ENCODE peak calls at places on chromosomes 2 and 18, in six cellular contexts. O is HFF-Myc, I is heart left ventricle, K is endodermal cell, W is neural progenitor cell, Y is body of pancreas. M is an unnamed sample.

GRCh38 chr2:104658149-104658839 is 195.6 kb upstream of the POU3F3 start:
- DNase-seq in O (no peak), I (peak), K (peak), W (peak), Y (no peak), M (peak)

GRCh38 chr2:3692375-3692774 is 11.0 kb upstream of the DCDC2C start:
- DNase-seq in O (no peak), I (no peak), K (no peak), W (peak), Y (no peak), M (no peak)

GRCh38 chr2:118981627-118982026 is 39.6 kb downstream of the MARCO start:
- DNase-seq in O (no peak), I (no peak), K (no peak), W (no peak), Y (no peak), M (no peak)

GRCh38 chr2:180970052-180970451 is 10.4 kb upstream of the UBE2E3 start:
- DNase-seq in O (no peak), I (no peak), K (no peak), W (no peak), Y (no peak), M (no peak)

GRCh38 chr2:159960413-159960812 is 102.0 kb downstream of the PLA2R1 start:
- DNase-seq in O (no peak), I (no peak), K (no peak), W (no peak), Y (no peak), M (no peak)

GRCh38 chr2:119248311-119248710 is 24.7 kb downstream of the STEAP3 start:
- DNase-seq in O (no peak), I (no peak), K (no peak), W (no peak), Y (no peak), M (no peak)

GRCh38 chr2:44429034-44429433 is 67.3 kb downstream of the CAMKMT start:
- DNase-seq in O (no peak), I (no peak), K (no peak), W (no peak), Y (no peak), M (no peak)

GRCh38 chr2:203869610-203870042 is 2.1 kb downstream of the CTLA4 start:
- DNase-seq in O (no peak), I (no peak), K (no peak), W (no peak), Y (no peak), M (no peak)

GRCh38 chr18:66511810-66512209 is 92.1 kb downstream of the CDH19 start:
- DNase-seq in O (no peak), I (no peak), K (no peak), W (no peak), Y (no peak), M (no peak)

GRCh38 chr2:109623297-109623696 is 9.1 kb downstream of the SOWAHC start:
- DNase-seq in O (no peak), I (no peak), K (no peak), W (no peak), Y (no peak), M (no peak)

GRCh38 chr2:226308981-226309380 is 490.6 kb downstream of the IRS1 start:
- DNase-seq in O (peak), I (peak), K (no peak), W (no peak), Y (no peak), M (no peak)

GRCh38 chr2:43507137-43507536 is 88.7 kb downstream of the THADA start:
- DNase-seq in O (no peak), I (no peak), K (no peak), W (no peak), Y (no peak), M (no peak)

GRCh38 chr2:199278099-199278498 is 179.6 kb downstream of the SATB2 start:
- DNase-seq in O (no peak), I (no peak), K (no peak), W (peak), Y (no peak), M (no peak)

GRCh38 chr2:234496442-234496834 is 443 bp downstream of the ARL4C start:
- DNase-seq in O (no peak), I (no peak), K (peak), W (no peak), Y (peak), M (no peak)

GRCh38 chr18:74669136-74669798 is 71.6 kb downstream of the ZNF407 start:
- DNase-seq in O (no peak), I (no peak), K (no peak), W (no peak), Y (no peak), M (no peak)

GRCh38 chr2:65198737-65199136 is 28.9 kb upstream of the ACTR2 start:
- DNase-seq in O (no peak), I (no peak), K (no peak), W (no peak), Y (no peak), M (peak)
- H3K4me3 ChIP-seq in O (no peak), I (no peak), K (no peak), W (no peak), Y (no peak), M (no peak)

GRCh38 chr2:23200460-23201113 is 184.4 kb upstream of the KLHL29 start:
- DNase-seq in O (no peak), I (no peak), K (no peak), W (no peak), Y (no peak), M (no peak)

GRCh38 chr2:23200056-23200455 is 184.9 kb upstream of the KLHL29 start:
- DNase-seq in O (no peak), I (no peak), K (no peak), W (no peak), Y (no peak), M (no peak)

GRCh38 chr2:23203383-23203782 is 181.6 kb upstream of the KLHL29 start:
- DNase-seq in O (no peak), I (no peak), K (no peak), W (no peak), Y (no peak), M (no peak)

GRCh38 chr2:23198316-23199114 is 186.5 kb upstream of the KLHL29 start:
- DNase-seq in O (no peak), I (no peak), K (no peak), W (no peak), Y (no peak), M (no peak)

GRCh38 chr2:23199115-23199918 is 185.7 kb upstream of the KLHL29 start:
- DNase-seq in O (no peak), I (no peak), K (peak), W (peak), Y (no peak), M (no peak)
- TF ChIP-seq CTCF in O (peak), I (peak), K (peak), W (peak), Y (peak), M (peak)

GRCh38 chr2:22406625-22407024 is 978.4 kb upstream of the KLHL29 start:
- DNase-seq in O (no peak), I (no peak), K (no peak), W (no peak), Y (no peak), M (no peak)
- H3K4me3 ChIP-seq in O (no peak), I (no peak), K (no peak), W (no peak), Y (no peak), M (no peak)

DNA sequence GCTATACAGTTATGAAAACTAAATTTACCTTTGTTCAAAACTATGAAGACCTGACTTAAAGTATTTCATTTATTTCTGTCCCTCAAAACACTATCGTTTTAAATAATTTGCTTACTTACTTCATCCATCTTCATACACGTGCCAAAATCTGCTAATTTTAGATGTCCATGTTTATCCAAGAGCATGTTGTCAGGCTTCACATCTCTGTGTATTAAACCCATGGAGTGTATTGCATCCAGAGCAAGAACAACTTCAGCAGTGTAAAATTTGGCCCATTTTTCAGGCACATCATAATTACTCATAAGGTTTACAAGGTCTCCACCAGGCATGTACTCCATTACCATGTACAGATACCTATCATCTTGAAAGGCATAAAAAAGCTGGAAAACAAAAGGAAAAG is 80.3 kb downstream of the SLC66A3 start:
- DNase-seq in O (no peak), I (no peak), K (no peak), W (no peak), Y (no peak), M (no peak)
- TF ChIP-seq CTCF in O (no peak), I (no peak), K (no peak), W (no peak), Y (no peak), M (no peak)

GRCh38 chr2:9802576-9802993 is 40.7 kb upstream of the TAF1B start:
- DNase-seq in O (no peak), I (no peak), K (peak), W (no peak), Y (no peak), M (no peak)

GRCh38 chr2:9799729-9800632 is 43.3 kb upstream of the TAF1B start:
- DNase-seq in O (peak), I (peak), K (peak), W (peak), Y (peak), M (peak)

GRCh38 chr2:9799011-9799596 is 44.2 kb upstream of the TAF1B start:
- DNase-seq in O (no peak), I (no peak), K (no peak), W (no peak), Y (no peak), M (no peak)

GRCh38 chr2:9800639-9800974 is 42.7 kb upstream of the TAF1B start:
- DNase-seq in O (no peak), I (no peak), K (no peak), W (no peak), Y (no peak), M (no peak)

DNA sequence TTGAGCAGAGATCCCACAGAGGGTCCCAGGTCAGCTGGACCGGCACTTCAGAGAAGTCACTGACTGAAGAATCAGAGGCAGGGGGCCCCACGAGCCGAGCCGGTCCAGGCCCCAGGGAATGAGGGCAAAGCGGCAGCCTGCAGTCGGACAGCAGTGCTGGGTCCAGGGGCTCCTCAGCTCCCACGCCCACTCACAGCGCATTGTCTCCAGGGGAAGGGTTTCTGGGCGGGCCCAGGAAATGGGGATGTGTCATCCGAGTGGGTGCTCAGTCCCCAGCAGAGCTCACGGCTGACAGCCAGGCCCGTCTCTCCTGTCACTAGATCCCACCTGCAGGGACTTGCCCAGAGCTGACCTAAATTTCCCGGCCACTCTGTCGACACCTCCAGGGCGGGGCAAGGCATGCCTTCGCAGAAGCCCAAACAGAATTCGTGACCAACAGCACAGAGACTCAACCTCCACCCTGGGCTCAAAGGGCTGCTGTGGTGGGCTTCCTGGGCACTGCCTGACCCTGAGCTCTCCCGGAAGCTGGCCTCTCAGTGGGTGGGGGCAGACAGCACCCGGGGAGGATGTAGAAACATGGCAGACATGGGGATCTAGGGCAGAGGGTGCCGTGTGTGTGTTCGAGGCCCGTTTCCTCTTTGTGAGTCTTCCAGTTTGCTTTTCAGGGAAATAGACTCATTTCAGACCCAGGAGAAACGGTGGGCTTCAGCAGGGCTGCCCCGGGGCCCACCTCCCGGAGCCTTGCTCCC is 42.1 kb upstream of the TAF1B start:
- DNase-seq in O (peak), I (peak), K (peak), W (no peak), Y (no peak), M (peak)
- H3K4me3 ChIP-seq in O (no peak), I (no peak), K (no peak), W (no peak), Y (no peak), M (no peak)

GRCh38 chr2:7012141-7012809 is 95.1 kb downstream of the RNF144A start:
- DNase-seq in O (no peak), I (peak), K (no peak), W (no peak), Y (no peak), M (peak)

GRCh38 chr2:7015007-7015950 is 98.1 kb downstream of the RNF144A start:
- DNase-seq in O (no peak), I (no peak), K (peak), W (no peak), Y (no peak), M (no peak)

GRCh38 chr2:7016120-7016519 is 98.9 kb downstream of the RNF144A start:
- DNase-seq in O (no peak), I (no peak), K (no peak), W (no peak), Y (no peak), M (no peak)

GRCh38 chr2:7013761-7014160 is 96.5 kb downstream of the RNF144A start:
- DNase-seq in O (no peak), I (no peak), K (no peak), W (no peak), Y (no peak), M (no peak)

GRCh38 chr2:7014201-7014640 is 97.0 kb downstream of the RNF144A start:
- DNase-seq in O (no peak), I (no peak), K (peak), W (peak), Y (no peak), M (no peak)
- TF ChIP-seq CTCF in O (peak), I (no peak), K (peak), W (peak), Y (peak), M (peak)

DNA sequence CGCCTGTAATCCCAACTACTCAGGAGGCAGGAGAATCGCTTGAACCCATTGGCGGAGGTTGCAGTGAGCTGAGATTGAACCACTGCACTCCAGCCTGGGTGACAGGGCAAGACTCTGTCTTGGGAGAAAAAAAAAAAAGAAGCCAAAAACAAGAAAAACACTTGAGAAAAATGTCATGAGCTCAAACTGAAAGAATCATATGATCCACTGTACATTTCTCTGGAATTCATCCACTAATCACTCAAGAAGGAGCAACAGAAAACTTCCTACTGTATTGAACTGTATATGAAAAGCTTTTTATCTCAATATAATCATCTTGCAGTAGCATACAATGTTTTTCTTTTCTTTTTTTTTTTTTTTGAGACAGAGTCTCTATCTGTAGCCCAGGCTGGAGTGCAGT is 40.4 kb downstream of the EPG5 start:
- DNase-seq in O (no peak), I (no peak), K (no peak), W (no peak), Y (no peak), M (no peak)
- H3K4me3 ChIP-seq in O (no peak), I (no peak), K (no peak), W (no peak), Y (no peak), M (no peak)

DNA sequence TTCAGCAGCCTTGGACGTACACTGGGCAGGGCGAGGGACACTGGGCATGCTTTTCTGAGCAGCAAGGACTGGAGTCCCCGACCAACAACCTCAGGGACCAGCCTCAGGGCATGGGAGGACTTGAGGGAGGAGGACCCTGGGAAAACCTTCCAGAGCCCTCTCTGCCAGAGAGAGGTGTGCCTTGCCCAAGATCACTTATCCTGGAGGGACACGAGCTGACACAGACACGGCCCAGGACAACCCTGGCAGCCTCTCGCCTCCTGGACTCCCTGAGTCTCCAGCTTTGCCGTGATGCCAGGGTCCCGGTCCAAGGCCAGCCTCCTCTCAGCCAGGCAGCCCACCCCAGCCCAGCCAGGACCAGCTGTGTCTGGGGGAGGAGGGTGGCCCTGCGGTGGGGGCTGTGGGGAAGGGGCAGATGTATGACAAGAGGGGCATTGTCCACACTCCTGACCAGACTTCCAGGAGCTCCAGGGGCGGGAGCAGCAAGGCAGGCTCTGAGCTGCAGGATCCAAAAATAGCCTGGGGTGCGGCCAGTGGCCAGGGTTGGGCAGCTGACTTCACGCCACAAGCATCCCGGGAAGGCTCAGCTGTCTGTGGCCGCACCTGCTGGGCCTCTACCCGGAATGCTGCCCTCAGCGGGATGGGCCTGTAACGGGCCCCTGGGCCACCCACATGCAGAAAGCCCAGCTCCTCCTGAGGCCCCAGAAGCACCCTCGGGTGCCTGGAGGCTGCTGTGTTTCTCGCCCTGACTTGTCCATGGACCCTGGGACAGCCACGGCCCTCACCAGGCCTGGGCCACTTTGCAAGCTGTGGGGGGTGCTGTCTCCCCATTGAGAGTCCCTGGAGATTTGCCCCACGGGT is 65.5 kb upstream of the GPC1 start:
- DNase-seq in O (peak), I (peak), K (no peak), W (no peak), Y (peak), M (peak)
- TF ChIP-seq CTCF in O (no peak), I (no peak), K (no peak), W (no peak), Y (no peak), M (no peak)